ENCODE peak calls at places on chromosomes 3 and 15, in five cellular contexts. H is lower leg skin, M is stomach, E is sigmoid colon, B is esophagus muscularis mucosa. Z is an unnamed sample.

GRCh38 chr15:101047301-101047781 is 128.2 kb downstream of the LRRK1 start:
- DNase-seq in H (peak; percentile 2), M (peak; percentile 8), E (peak; percentile 43), B (peak; percentile 47), Z (no peak)

GRCh38 chr3:11626084-11626463 is 17.6 kb downstream of the VGLL4 start:
- DNase-seq in H (no peak), M (no peak), E (no peak), B (no peak), Z (no peak)

GRCh38 chr15:78680416-78681068 is 39.5 kb upstream of the CHRNB4 start:
- DNase-seq in H (no peak), M (no peak), E (no peak), B (no peak), Z (no peak)

GRCh38 chr3:132659370-132660055 is at the start of gene ACAD11:
- DNase-seq in H (peak; percentile 52), M (peak; percentile 64), E (peak; percentile 89), B (peak; percentile 93), Z (peak; percentile 49)

GRCh38 chr15:88249220-88249619 is 7.3 kb downstream of the NTRK3 start:
- DNase-seq in H (no peak), M (no peak), E (no peak), B (no peak), Z (no peak)

GRCh38 chr3:96970211-96970610 is 155.8 kb downstream of the EPHA6 start:
- DNase-seq in H (no peak), M (no peak), E (no peak), B (no peak), Z (no peak)

GRCh38 chr3:112327371-112327951 is 5.5 kb upstream of the CD200 start:
- DNase-seq in H (no peak), M (no peak), E (no peak), B (no peak), Z (peak; percentile 12)

GRCh38 chr15:45402162-45402954 is 24.0 kb upstream of the GATM start:
- DNase-seq in H (peak; percentile 92), M (peak; percentile 95), E (peak; percentile 99), B (peak; percentile 97), Z (peak; percentile 91)

GRCh38 chr15:45307230-45307924 is 55.3 kb downstream of the SLC28A2 start:
- DNase-seq in H (no peak), M (no peak), E (no peak), B (no peak), Z (peak; percentile 18)

GRCh38 chr15:34514251-34514760 is 69.1 kb downstream of the GOLGA8B start:
- DNase-seq in H (no peak), M (no peak), E (peak; percentile 73), B (no peak), Z (peak; percentile 32)

GRCh38 chr15:78944669-78945407 is at the start of gene CTSH:
- DNase-seq in H (no peak), M (peak; percentile 95), E (peak; percentile 87), B (no peak), Z (no peak)

GRCh38 chr3:53126646-53127045 is 3.6 kb downstream of the RFT1 start:
- DNase-seq in H (no peak), M (no peak), E (no peak), B (no peak), Z (no peak)

GRCh38 chr3:85808750-85809149 is 850.0 kb downstream of the CADM2 start:
- DNase-seq in H (no peak), M (no peak), E (no peak), B (no peak), Z (no peak)

GRCh38 chr3:76552653-76553052 is 487.2 kb upstream of the ROBO2 start:
- DNase-seq in H (no peak), M (no peak), E (no peak), B (no peak), Z (no peak)

GRCh38 chr3:88807471-88808090 is 299.8 kb upstream of the EPHA3 start:
- DNase-seq in H (no peak), M (no peak), E (no peak), B (no peak), Z (no peak)

GRCh38 chr15:53625260-53625659 is 134.2 kb downstream of the WDR72 start:
- DNase-seq in H (no peak), M (no peak), E (no peak), B (no peak), Z (no peak)

GRCh38 chr3:21142031-21142430 is 609.0 kb downstream of the ZNF385D start:
- DNase-seq in H (no peak), M (no peak), E (no peak), B (no peak), Z (no peak)

GRCh38 chr3:167568634-167569033 is 85.1 kb downstream of the WDR49 start:
- DNase-seq in H (no peak), M (no peak), E (no peak), B (no peak), Z (no peak)

GRCh38 chr3:124306665-124307064 is 314.7 kb upstream of the ROPN1 start:
- DNase-seq in H (no peak), M (no peak), E (no peak), B (no peak), Z (no peak)

GRCh38 chr15:30038667-30039523 is 43.9 kb upstream of the GOLGA8J start:
- DNase-seq in H (no peak), M (no peak), E (no peak), B (no peak), Z (peak; percentile 31)

GRCh38 chr3:171160326-171160725 is 133.8 kb upstream of the SLC2A2 start:
- DNase-seq in H (no peak), M (no peak), E (no peak), B (no peak), Z (no peak)

GRCh38 chr3:17401912-17402311 is 340.5 kb downstream of the TBC1D5 start:
- DNase-seq in H (no peak), M (no peak), E (no peak), B (no peak), Z (no peak)
- TF ChIP-seq POLR2A in H (no peak), M (no peak), E (no peak), B (no peak), Z (no peak)

GRCh38 chr15:84979651-84980050 is 2.0 kb upstream of the PDE8A start:
- DNase-seq in H (no peak), M (no peak), E (no peak), B (no peak), Z (no peak)

GRCh38 chr15:84982301-84982920 is 755 bp downstream of the PDE8A start:
- DNase-seq in H (peak; percentile 18), M (peak; percentile 48), E (peak; percentile 77), B (no peak), Z (no peak)

GRCh38 chr15:84981711-84982300 is at the start of gene PDE8A:
- DNase-seq in H (peak; percentile 33), M (peak; percentile 60), E (peak; percentile 76), B (no peak), Z (peak; percentile 21)

GRCh38 chr15:84981054-84981710 is 474 bp upstream of the PDE8A start:
- DNase-seq in H (peak; percentile 90), M (peak; percentile 97), E (peak; percentile 97), B (peak; percentile 96), Z (peak; percentile 78)

GRCh38 chr15:84980196-84981053 is 1.2 kb upstream of the PDE8A start:
- DNase-seq in H (peak; percentile 78), M (peak; percentile 85), E (peak; percentile 90), B (peak; percentile 94), Z (peak; percentile 55)
- TF ChIP-seq POLR2A in H (no peak), M (no peak), E (no peak), B (peak; percentile 39), Z (peak; percentile 43)

GRCh38 chr3:47412453-47412756 is 31.6 kb downstream of the PTPN23 start:
- DNase-seq in H (no peak), M (no peak), E (no peak), B (no peak), Z (no peak)
- TF ChIP-seq POLR2A in H (no peak), M (no peak), E (no peak), B (no peak), Z (no peak)

GRCh38 chr3:42654331-42655201 is 1.1 kb downstream of the ZBTB47 start:
- DNase-seq in H (peak; percentile 40), M (peak; percentile 42), E (peak; percentile 88), B (no peak), Z (no peak)
- TF ChIP-seq POLR2A in H (no peak), M (no peak), E (no peak), B (peak; percentile 3), Z (peak; percentile 20)

GRCh38 chr15:90227336-90227735 is 6.4 kb downstream of the CIB1 start:
- DNase-seq in H (no peak), M (no peak), E (no peak), B (no peak), Z (no peak)

GRCh38 chr15:90230071-90230494 is 3.7 kb downstream of the CIB1 start:
- DNase-seq in H (no peak), M (peak; percentile 83), E (no peak), B (no peak), Z (no peak)

GRCh38 chr15:90225504-90226234 is 8.1 kb downstream of the CIB1 start:
- DNase-seq in H (no peak), M (no peak), E (no peak), B (no peak), Z (no peak)

GRCh38 chr15:90228960-90229359 is 4.8 kb downstream of the CIB1 start:
- DNase-seq in H (no peak), M (no peak), E (no peak), B (no peak), Z (no peak)

DNA sequence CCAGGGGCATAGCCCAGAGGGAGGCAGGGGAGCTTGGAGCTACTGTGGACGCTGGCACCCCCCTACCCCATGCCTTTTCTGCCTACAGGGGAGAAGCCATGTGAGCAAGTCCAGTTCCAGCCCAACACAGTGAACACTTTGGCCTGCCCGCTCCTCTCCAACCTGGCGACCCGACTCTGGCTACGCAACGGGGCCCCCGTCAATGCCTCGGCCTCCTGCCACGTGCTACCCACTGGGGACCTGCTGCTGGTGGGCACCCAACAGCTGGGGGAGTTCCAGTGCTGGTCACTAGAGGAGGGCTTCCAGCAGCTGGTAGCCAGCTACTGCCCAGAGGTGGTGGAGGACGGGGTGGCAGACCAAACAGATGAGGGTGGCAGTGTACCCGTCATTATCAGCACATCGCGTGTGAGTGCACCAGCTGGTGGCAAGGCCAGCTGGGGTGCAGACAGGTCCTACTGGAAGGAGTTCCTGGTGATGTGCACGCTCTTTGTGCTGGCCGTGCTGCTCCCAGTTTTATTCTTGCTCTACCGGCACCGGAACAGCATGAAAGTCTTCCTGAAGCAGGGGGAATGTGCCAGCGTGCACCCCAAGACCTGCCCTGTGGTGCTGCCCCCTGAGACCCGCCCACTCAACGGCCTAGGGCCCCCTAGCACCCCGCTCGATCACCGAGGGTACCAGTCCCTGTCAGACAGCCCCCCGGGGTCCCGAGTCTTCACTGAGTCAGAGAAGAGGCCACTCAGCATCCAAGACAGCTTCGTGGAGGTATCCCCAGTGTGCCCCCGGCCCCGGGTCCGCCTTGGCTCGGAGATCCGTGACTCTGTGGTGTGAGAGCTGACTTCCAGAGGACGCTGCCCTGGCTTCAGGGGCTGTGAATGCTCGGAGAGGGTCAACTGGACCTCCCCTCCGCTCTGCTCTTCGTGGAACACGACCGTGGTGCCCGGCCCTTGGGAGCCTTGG is 5.6 kb downstream of the CIB1 start:
- DNase-seq in H (no peak), M (no peak), E (no peak), B (no peak), Z (no peak)
- TF ChIP-seq POLR2A in H (no peak), M (no peak), E (no peak), B (no peak), Z (no peak)

DNA sequence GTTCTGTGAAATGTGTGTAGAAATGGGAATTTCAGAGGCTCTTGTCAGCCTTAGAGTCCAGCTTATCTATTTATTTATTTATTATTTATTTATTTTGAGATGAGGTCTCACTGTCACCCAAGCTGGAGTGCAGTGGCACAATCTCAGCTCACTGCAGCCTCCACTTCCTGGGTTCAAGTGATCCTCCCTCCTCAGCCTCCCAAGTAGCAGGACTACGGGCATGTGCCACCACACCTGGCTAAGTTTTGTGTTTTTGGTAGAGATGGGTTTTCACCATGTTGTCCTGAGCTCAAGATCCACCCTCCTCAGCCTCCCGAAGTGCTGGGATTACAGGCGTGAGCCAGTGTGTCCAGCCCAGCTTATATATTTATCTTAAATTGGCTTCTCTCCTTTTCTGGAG is 11.5 kb downstream of the CNOT10 start:
- DNase-seq in H (no peak), M (no peak), E (no peak), B (no peak), Z (no peak)
- TF ChIP-seq POLR2A in H (no peak), M (no peak), E (no peak), B (no peak), Z (no peak)

Z was measured in H54.